ENCODE peak calls at places on chromosomes 12 and 14, in five cellular contexts. One of them, this sample, is unnamed.

GRCh38 chr12:6461401-6462233 is 8.9 kb downstream of the VAMP1 start:
- DNase-seq in suprapubic skin: no peak
- DNase-seq in GM12891: peak; percentile 71
- DNase-seq in stomach: peak; percentile 62
- DNase-seq in SK-N-SH: no peak
- DNase-seq in this sample: no peak

GRCh38 chr14:99393059-99393655 is 87.5 kb downstream of the SETD3 start:
- DNase-seq in suprapubic skin: no peak
- DNase-seq in GM12891: no peak
- DNase-seq in stomach: peak; percentile 61
- DNase-seq in SK-N-SH: peak; percentile 64
- DNase-seq in this sample: peak; percentile 13

GRCh38 chr12:43044241-43044640 is 454.7 kb upstream of the PRICKLE1 start:
- DNase-seq in suprapubic skin: no peak
- DNase-seq in GM12891: no peak
- DNase-seq in stomach: no peak
- DNase-seq in SK-N-SH: no peak
- DNase-seq in this sample: no peak

GRCh38 chr14:50379563-50379962 is 17.1 kb downstream of the CDKL1 start:
- DNase-seq in suprapubic skin: no peak
- DNase-seq in GM12891: no peak
- DNase-seq in stomach: no peak
- DNase-seq in SK-N-SH: no peak
- DNase-seq in this sample: no peak

GRCh38 chr12:49925433-49926194 is 21.9 kb upstream of the FAIM2 start:
- DNase-seq in suprapubic skin: no peak
- DNase-seq in GM12891: no peak
- DNase-seq in stomach: no peak
- DNase-seq in SK-N-SH: no peak
- DNase-seq in this sample: no peak

GRCh38 chr12:52714887-52715281 is 11.6 kb upstream of the KRT77 start:
- DNase-seq in suprapubic skin: no peak
- DNase-seq in GM12891: no peak
- DNase-seq in stomach: no peak
- DNase-seq in SK-N-SH: no peak
- DNase-seq in this sample: no peak

GRCh38 chr12:86711716-86712115 is 455.5 kb upstream of the MGAT4C start:
- DNase-seq in suprapubic skin: no peak
- DNase-seq in GM12891: no peak
- DNase-seq in stomach: no peak
- DNase-seq in SK-N-SH: no peak
- DNase-seq in this sample: peak; percentile 12

GRCh38 chr12:108175310-108175709 is 46.2 kb downstream of the WSCD2 start:
- DNase-seq in suprapubic skin: no peak
- DNase-seq in GM12891: no peak
- DNase-seq in stomach: no peak
- DNase-seq in SK-N-SH: peak; percentile 63
- DNase-seq in this sample: no peak

GRCh38 chr12:14771651-14772137 is 31.6 kb downstream of the WBP11 start:
- DNase-seq in suprapubic skin: no peak
- DNase-seq in GM12891: no peak
- DNase-seq in stomach: no peak
- DNase-seq in SK-N-SH: peak; percentile 25
- DNase-seq in this sample: no peak

GRCh38 chr12:58310828-58311273 is 369.5 kb downstream of the ATP23 start:
- DNase-seq in suprapubic skin: no peak
- DNase-seq in GM12891: no peak
- DNase-seq in stomach: no peak
- DNase-seq in SK-N-SH: no peak
- DNase-seq in this sample: peak; percentile 96

GRCh38 chr14:24064091-24064795 is 7.1 kb upstream of the CPNE6 start:
- DNase-seq in suprapubic skin: no peak
- DNase-seq in GM12891: no peak
- DNase-seq in stomach: no peak
- DNase-seq in SK-N-SH: peak; percentile 17
- DNase-seq in this sample: no peak

GRCh38 chr12:108594-108993 is 42.0 kb downstream of the IQSEC3 start:
- DNase-seq in suprapubic skin: no peak
- DNase-seq in GM12891: no peak
- DNase-seq in stomach: peak; percentile 54
- DNase-seq in SK-N-SH: peak; percentile 77
- DNase-seq in this sample: no peak

GRCh38 chr12:32107376-32108267 is 975 bp downstream of the BICD1 start:
- DNase-seq in suprapubic skin: no peak
- DNase-seq in GM12891: no peak
- DNase-seq in stomach: no peak
- DNase-seq in SK-N-SH: peak; percentile 31
- DNase-seq in this sample: peak; percentile 78

DNA sequence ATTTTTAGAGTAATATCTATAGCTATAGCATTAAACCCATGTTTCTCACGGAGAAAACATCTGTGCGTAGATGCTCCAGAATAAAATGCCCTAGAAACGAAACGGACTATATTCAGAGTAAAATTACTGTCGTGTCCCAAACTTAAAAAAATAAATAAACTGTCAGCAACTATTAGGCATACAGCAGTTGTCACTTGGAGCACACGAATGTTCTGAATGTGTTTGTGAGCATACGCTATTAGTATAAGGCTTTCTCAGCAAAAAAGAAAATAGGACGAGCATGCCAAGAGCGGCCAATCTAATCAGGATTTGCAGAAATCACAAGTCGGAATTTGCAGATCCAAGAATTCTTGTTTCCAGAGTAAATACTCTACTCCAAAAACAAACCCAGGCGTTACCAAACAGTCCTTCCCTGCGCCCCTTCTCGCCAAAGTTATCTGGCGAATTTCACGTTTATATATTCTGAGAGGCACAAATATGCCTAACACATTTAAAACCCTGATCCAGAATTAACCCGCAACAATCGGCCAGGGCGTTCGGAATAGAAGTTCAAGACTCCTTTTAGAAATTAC is 835 bp downstream of the PTPN21 start:
- DNase-seq in suprapubic skin: no peak
- DNase-seq in GM12891: no peak
- DNase-seq in stomach: no peak
- DNase-seq in SK-N-SH: no peak
- DNase-seq in this sample: peak; percentile 57
- TF ChIP-seq POLR2AphosphoS5 in suprapubic skin: no peak
- TF ChIP-seq POLR2AphosphoS5 in GM12891: no peak
- TF ChIP-seq POLR2AphosphoS5 in stomach: no peak
- TF ChIP-seq POLR2AphosphoS5 in SK-N-SH: no peak
- TF ChIP-seq POLR2AphosphoS5 in this sample: no peak

DNA sequence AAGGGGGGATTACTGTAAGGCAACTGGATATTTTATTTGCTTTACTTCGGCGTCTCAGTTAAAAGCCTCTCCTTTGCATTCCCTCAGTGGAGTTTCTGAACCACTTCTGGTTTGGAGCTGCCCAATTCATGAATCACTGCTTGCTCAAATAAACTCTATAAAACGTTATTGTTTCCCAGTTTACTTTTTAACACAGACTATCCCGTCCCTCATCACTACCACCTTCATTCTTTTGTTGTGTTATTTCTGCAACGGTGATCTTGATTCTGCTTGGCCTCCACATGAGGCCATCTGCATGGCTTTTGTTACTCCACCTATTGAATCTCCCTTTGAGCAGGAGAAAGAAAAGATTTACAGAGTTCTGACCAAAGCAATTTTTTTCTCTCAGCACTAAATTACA is 104.0 kb upstream of the PLEKHA5 start:
- DNase-seq in suprapubic skin: no peak
- DNase-seq in GM12891: no peak
- DNase-seq in stomach: no peak
- DNase-seq in SK-N-SH: no peak
- DNase-seq in this sample: no peak
- TF ChIP-seq POLR2AphosphoS5 in suprapubic skin: no peak
- TF ChIP-seq POLR2AphosphoS5 in GM12891: no peak
- TF ChIP-seq POLR2AphosphoS5 in stomach: no peak
- TF ChIP-seq POLR2AphosphoS5 in SK-N-SH: no peak
- TF ChIP-seq POLR2AphosphoS5 in this sample: no peak

DNA sequence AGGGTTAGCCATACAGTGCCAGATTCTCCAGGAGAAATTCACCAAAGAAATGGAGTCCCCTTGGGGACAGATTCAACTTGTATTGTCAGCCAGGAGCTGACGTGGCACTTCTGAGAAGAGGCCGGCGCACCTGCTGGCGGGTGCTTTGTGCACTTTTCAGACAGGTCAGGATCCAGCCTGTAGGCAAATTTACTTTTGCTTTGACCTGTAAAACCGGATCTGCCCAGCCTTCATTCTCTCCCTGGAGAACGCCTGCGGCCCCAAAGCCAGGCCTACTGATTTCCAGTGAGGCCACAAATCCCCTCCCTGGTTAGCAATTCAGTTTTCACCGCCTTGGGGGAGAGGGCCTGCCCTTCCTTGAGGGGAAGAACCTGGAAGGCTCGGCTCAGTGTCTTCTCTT is 17.4 kb downstream of the P2RX4 start:
- DNase-seq in suprapubic skin: no peak
- DNase-seq in GM12891: no peak
- DNase-seq in stomach: peak; percentile 90
- DNase-seq in SK-N-SH: no peak
- DNase-seq in this sample: no peak
- TF ChIP-seq POLR2AphosphoS5 in suprapubic skin: no peak
- TF ChIP-seq POLR2AphosphoS5 in GM12891: no peak
- TF ChIP-seq POLR2AphosphoS5 in stomach: peak; percentile 72
- TF ChIP-seq POLR2AphosphoS5 in SK-N-SH: no peak
- TF ChIP-seq POLR2AphosphoS5 in this sample: no peak

GRCh38 chr12:75183967-75184366 is 25.7 kb downstream of the KCNC2 start:
- DNase-seq in suprapubic skin: no peak
- DNase-seq in GM12891: no peak
- DNase-seq in stomach: no peak
- DNase-seq in SK-N-SH: no peak
- DNase-seq in this sample: no peak

DNA sequence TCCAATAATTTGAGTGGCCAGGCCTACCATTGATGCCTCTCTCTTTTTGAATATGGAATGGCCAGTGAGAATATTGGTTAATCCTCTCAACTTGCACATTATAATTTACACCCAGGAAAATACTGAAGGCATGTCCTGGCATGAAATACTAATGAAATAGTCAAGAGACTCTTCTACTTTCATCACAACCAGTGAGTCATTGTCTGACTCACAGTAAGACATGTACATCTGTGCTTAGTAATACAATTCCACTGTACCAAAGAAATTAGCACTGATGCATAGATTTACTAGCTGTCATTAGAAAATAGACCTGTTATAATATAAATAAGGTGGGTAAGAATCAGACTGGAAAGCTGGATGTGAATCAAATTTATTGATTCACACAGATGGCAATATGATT is 31.6 kb downstream of the KCNC2 start:
- DNase-seq in suprapubic skin: no peak
- DNase-seq in GM12891: no peak
- DNase-seq in stomach: no peak
- DNase-seq in SK-N-SH: no peak
- DNase-seq in this sample: peak; percentile 58
- TF ChIP-seq POLR2AphosphoS5 in suprapubic skin: no peak
- TF ChIP-seq POLR2AphosphoS5 in GM12891: no peak
- TF ChIP-seq POLR2AphosphoS5 in stomach: no peak
- TF ChIP-seq POLR2AphosphoS5 in SK-N-SH: peak; percentile 84
- TF ChIP-seq POLR2AphosphoS5 in this sample: no peak

DNA sequence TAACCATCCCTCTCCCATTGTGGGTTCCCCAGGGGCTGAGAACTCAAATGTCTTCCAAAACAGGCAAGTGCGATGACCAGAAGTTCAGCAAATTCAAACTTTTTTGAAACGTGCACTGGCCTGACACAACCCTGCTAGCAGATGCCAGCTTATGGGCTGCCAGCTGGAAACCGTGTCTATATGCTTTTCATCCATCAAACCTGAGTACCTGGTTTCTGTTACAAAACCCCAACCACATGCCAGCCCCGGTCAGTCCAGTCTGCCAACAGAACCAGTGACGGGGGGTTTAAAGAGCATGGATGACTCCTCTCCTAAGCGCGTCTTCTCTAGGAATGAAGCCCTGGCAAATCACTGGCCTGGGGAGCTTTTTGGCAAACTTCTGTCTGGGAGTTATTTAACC is 189.7 kb downstream of the TTC7B start:
- DNase-seq in suprapubic skin: no peak
- DNase-seq in GM12891: no peak
- DNase-seq in stomach: no peak
- DNase-seq in SK-N-SH: no peak
- DNase-seq in this sample: no peak
- TF ChIP-seq POLR2AphosphoS5 in suprapubic skin: no peak
- TF ChIP-seq POLR2AphosphoS5 in GM12891: no peak
- TF ChIP-seq POLR2AphosphoS5 in stomach: peak; percentile 65
- TF ChIP-seq POLR2AphosphoS5 in SK-N-SH: no peak
- TF ChIP-seq POLR2AphosphoS5 in this sample: no peak

GRCh38 chr12:120870415-120870814 is 33.7 kb downstream of the SPPL3 start:
- DNase-seq in suprapubic skin: no peak
- DNase-seq in GM12891: no peak
- DNase-seq in stomach: no peak
- DNase-seq in SK-N-SH: no peak
- DNase-seq in this sample: no peak

GRCh38 chr12:120866143-120866542 is 38.0 kb downstream of the SPPL3 start:
- DNase-seq in suprapubic skin: no peak
- DNase-seq in GM12891: no peak
- DNase-seq in stomach: no peak
- DNase-seq in SK-N-SH: no peak
- DNase-seq in this sample: no peak

GRCh38 chr12:120872487-120872886 is 31.7 kb downstream of the SPPL3 start:
- DNase-seq in suprapubic skin: no peak
- DNase-seq in GM12891: no peak
- DNase-seq in stomach: no peak
- DNase-seq in SK-N-SH: no peak
- DNase-seq in this sample: no peak

GRCh38 chr12:120873231-120873630 is 30.9 kb downstream of the SPPL3 start:
- DNase-seq in suprapubic skin: no peak
- DNase-seq in GM12891: no peak
- DNase-seq in stomach: no peak
- DNase-seq in SK-N-SH: no peak
- DNase-seq in this sample: no peak

DNA sequence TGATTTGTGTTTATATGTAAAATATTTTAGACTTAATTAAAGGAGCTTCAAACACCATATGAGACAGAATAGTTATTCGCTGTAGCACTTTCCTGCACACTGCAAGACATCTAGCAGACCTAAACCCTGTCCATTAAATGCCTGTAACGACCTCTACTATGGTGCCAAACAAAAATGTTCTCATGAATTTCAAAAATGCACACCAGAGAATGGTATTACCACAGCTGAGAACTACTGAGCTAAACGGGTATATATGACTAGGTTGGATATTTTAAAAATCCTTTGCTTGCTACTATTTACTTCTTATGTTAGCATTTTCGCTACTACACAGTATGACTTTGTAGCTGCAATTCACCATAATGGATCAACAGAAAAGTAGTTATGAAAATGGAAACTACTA is 34.8 kb downstream of the SPPL3 start:
- DNase-seq in suprapubic skin: no peak
- DNase-seq in GM12891: no peak
- DNase-seq in stomach: no peak
- DNase-seq in SK-N-SH: no peak
- DNase-seq in this sample: no peak
- TF ChIP-seq POLR2AphosphoS5 in suprapubic skin: no peak
- TF ChIP-seq POLR2AphosphoS5 in GM12891: no peak
- TF ChIP-seq POLR2AphosphoS5 in stomach: no peak
- TF ChIP-seq POLR2AphosphoS5 in SK-N-SH: no peak
- TF ChIP-seq POLR2AphosphoS5 in this sample: no peak